ENCODE peak calls at places on chromosomes 11 and 22, in five cellular contexts. T is HL-60, U is fibroblast of lung, P is epithelial cell of prostate, S is body of pancreas. L is an unnamed sample.

GRCh38 chr11:44889266-44889665 is 61.4 kb downstream of the TP53I11 start:
- DNase-seq in U (no peak), P (no peak), T (no peak), S (no peak), L (no peak)

GRCh38 chr11:116697011-116697410 is 75.8 kb downstream of the BUD13 start:
- DNase-seq in P (peak), S (no peak), U (no peak), T (no peak), L (peak)

GRCh38 chr11:83087035-83087434 is 15.3 kb upstream of the RAB30 start:
- DNase-seq in U (no peak), S (peak), P (no peak), T (no peak), L (no peak)

GRCh38 chr11:16925495-16926065 is 88.6 kb downstream of the PLEKHA7 start:
- DNase-seq in P (no peak), U (peak), T (no peak), S (peak), L (peak)

GRCh38 chr11:128772814-128773213 is 78.9 kb downstream of the FLI1 start:
- DNase-seq in S (peak), T (peak), U (no peak), P (no peak), L (no peak)

GRCh38 chr11:118610220-118610772 is 2.9 kb downstream of the PHLDB1 start:
- DNase-seq in T (no peak), U (no peak), P (no peak), S (no peak), L (no peak)

GRCh38 chr22:20980938-20981722 is 967 bp upstream of the LZTR1 start:
- DNase-seq in P (no peak), T (no peak), S (no peak), U (no peak), L (no peak)

GRCh38 chr11:104534268-104534667 is 364.0 kb downstream of the CASP12 start:
- DNase-seq in U (peak), T (no peak), S (no peak), P (no peak), L (peak)

GRCh38 chr11:134517115-134517514 is 105.1 kb upstream of the B3GAT1 start:
- DNase-seq in U (no peak), S (no peak), T (no peak), P (no peak), L (no peak)

GRCh38 chr11:120310875-120311274 is 14.2 kb upstream of the TLCD5 start:
- DNase-seq in S (no peak), U (no peak), T (no peak), P (no peak), L (no peak)
- H3K27ac ChIP-seq in S (no peak), U (no peak), T (no peak), P (no peak), L (no peak)

DNA sequence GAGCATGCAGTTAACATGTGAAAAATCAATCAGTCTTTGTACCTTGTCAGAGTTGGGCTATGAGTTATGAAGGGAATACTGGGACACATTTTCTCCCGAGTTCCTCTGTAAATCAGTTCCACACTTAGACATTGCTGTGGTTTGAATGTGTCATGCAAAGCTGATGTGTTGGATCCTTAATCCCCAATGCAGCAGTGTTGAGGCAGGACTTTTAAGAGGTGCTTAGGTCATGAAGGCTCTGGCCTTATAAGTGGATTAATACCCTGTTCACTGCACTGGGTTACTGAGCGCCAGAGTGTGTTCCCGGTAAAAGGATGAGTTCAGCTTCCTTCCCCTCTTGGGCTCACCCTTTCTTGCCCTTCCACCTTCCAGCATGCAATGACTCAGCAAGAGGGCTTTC is 742.1 kb upstream of the TENM4 start:
- DNase-seq in U (no peak), P (no peak), T (no peak), S (no peak), L (no peak)
- H3K27ac ChIP-seq in U (no peak), P (no peak), T (no peak), S (no peak), L (no peak)

DNA sequence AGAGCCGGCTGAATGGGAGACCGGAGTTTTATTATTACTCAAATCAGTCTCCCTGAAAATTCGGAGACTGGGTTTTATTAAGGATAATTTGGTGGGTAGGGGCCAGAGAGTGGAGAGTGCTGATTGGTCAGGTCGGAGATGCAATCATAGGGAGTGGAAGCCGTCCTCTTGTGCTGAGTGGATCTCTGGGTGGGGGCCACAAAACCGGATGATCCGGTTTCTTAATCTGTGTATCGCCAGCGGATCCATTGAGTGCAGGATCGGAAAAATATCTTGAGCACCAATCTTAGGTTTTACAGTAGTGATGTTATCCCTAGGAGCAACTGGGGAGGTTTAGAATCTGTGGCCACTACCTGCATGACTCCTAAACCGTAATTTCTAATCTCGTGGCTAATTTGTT is 886 bp upstream of the NIPSNAP1 start:
- DNase-seq in U (no peak), T (no peak), S (no peak), P (no peak), L (no peak)
- H3K27ac ChIP-seq in U (no peak), T (no peak), S (no peak), P (no peak), L (no peak)

GRCh38 chr11:8605956-8606355 is 11.9 kb upstream of the STK33 start:
- DNase-seq in S (no peak), P (no peak), T (no peak), U (no peak), L (no peak)

GRCh38 chr11:8610532-8611116 is 16.6 kb upstream of the STK33 start:
- DNase-seq in S (peak), T (no peak), U (peak), P (no peak), L (no peak)

GRCh38 chr11:8613036-8613435 is 19.0 kb upstream of the STK33 start:
- DNase-seq in P (no peak), T (no peak), U (no peak), S (no peak), L (no peak)

GRCh38 chr11:8612522-8612921 is 18.5 kb upstream of the STK33 start:
- DNase-seq in T (no peak), P (no peak), S (no peak), U (no peak), L (no peak)

GRCh38 chr11:8608646-8609045 is 14.6 kb upstream of the STK33 start:
- DNase-seq in S (no peak), P (peak), U (peak), T (no peak), L (no peak)
- H3K27ac ChIP-seq in S (no peak), P (no peak), U (no peak), T (no peak), L (peak)

GRCh38 chr11:35145249-35145648 is 6.3 kb downstream of the CD44 start:
- DNase-seq in P (no peak), S (peak), T (peak), U (no peak), L (no peak)
- H3K27ac ChIP-seq in P (peak), S (no peak), T (peak), U (peak), L (peak)

GRCh38 chr11:78975081-78975480 is 400.4 kb upstream of the NARS2 start:
- DNase-seq in U (no peak), S (no peak), T (no peak), P (no peak), L (no peak)
- H3K27ac ChIP-seq in U (no peak), S (no peak), T (no peak), P (no peak), L (no peak)

GRCh38 chr11:94876222-94876621 is 97.1 kb downstream of the CWC15 start:
- DNase-seq in U (no peak), T (no peak), P (no peak), S (no peak), L (no peak)
- H3K27ac ChIP-seq in U (peak), T (no peak), P (peak), S (no peak), L (no peak)

DNA sequence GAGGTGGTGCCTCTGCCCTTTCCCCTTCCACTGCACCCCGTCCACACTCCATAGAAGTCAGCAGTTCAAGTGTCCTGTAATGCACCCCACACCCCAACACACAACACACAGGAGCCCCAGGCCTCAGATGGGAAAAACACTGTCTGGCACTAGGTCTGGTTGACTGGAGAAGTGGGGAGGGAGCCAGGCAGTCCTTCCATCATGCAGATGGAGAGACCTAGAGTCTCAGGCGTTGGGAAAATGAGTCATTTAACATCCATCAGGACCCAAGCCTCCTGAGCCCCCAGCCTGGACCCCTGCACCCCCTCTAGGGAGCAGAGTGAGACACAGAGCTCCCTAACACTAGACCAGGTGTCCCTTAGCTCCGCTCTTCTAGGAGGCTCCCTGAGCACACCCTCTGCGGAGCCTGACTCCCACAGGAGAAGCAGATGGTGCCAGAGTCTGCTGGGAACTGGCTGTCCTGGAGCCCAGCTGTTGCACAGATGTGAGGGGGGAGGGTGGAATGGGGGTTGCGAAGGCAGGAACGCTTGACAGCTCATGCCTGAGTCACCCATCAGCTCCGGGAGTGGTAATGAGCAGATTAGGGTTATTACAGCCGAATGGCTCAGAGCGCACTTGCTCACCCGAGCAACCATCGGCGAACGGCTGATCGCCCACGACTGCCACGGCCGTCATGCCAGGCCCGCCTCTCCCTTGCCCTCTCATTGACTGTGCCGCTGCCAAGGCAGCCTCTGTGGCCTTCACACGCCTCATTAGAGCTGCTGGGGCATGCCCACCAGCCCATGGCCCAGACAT is 22.1 kb upstream of the SYT7 start:
- DNase-seq in U (peak), T (no peak), P (peak), S (peak), L (peak)
- H3K27ac ChIP-seq in U (peak), T (no peak), P (peak), S (peak), L (peak)

DNA sequence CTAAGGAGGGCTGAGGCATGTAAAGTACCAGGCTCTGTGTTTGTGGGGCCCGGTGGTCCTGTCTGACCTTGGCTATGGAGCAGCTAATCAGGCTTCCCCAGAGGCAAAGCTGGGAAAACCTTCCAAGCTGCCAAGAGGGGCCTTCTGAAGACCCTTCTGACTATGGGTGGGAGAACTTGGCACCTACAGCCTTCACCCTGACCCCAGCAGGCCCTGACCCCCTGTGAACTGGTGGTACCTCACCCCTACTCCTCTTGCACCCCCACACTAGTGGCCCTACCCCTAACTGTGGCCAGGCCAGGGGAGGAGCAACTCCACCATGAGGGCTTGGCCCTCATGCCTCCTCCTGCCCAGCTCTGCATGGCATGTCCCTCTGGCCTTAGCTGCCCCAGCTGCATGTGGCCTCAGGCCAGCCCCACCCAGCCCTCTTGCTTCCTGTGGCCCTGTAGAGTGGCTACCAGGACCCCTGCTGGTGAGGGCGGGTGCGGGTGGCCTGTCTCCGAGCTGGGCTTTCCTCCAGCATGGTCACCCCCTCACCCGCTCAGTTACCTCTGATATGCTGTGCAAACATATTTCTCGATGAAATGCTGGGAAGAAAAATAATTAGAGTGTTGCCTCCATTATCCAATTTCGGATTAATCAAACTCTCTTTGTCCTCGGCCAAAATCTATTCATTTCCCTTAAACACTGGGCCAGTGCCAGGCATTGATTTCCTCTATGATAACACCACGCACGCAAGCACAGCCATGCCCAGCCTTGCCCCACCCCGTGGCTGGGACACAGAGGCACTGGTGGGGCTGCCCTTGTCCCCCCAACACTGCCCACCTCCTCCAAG is 7.5 kb downstream of the GNAZ start:
- DNase-seq in U (no peak), S (no peak), P (no peak), T (no peak), L (no peak)
- H3K27ac ChIP-seq in U (no peak), S (no peak), P (no peak), T (no peak), L (no peak)

GRCh38 chr11:27370374-27370773 is 7.4 kb upstream of the CCDC34 start:
- DNase-seq in U (peak), S (no peak), T (no peak), P (no peak), L (no peak)
- H3K27ac ChIP-seq in U (no peak), S (no peak), T (no peak), P (no peak), L (no peak)

L was measured in foreskin keratinocyte.